ENCODE peak calls at places on chromosomes 16 and 17, in four cellular contexts. H is CD4-positive, CD25-positive, alpha-beta regulatory T cell; K is IMR-90; E is kidney. F is an unnamed sample.

GRCh38 chr17:80703109-80703508 is 158.5 kb downstream of the RPTOR start:
- DNase-seq in E (no peak), K (no peak), H (peak; percentile 46), F (no peak)

GRCh38 chr16:69108905-69109252 is 3.4 kb downstream of the HAS3 start:
- DNase-seq in K (no peak), E (no peak), H (no peak), F (no peak)

GRCh38 chr16:51144203-51144602 is 6.9 kb downstream of the SALL1 start:
- DNase-seq in E (no peak), H (no peak), K (no peak), F (no peak)

GRCh38 chr17:41734139-41734948 is at the start of gene HAP1:
- DNase-seq in K (peak; percentile 8), E (peak; percentile 81), H (no peak), F (no peak)

GRCh38 chr16:9337262-9338032 is 246.0 kb downstream of the HAPSTR1 start:
- DNase-seq in E (no peak), K (no peak), H (no peak), F (no peak)

GRCh38 chr17:4090898-4091297 is 51.9 kb downstream of the ZZEF1 start:
- DNase-seq in E (no peak), K (peak; percentile 40), H (no peak), F (no peak)

GRCh38 chr17:6045621-6046357 is 24.4 kb upstream of the WSCD1 start:
- DNase-seq in E (no peak), K (no peak), H (no peak), F (no peak)

GRCh38 chr17:8118769-8119574 is 658 bp upstream of the ALOXE3 start:
- DNase-seq in K (peak; percentile 80), E (peak; percentile 95), H (peak; percentile 88), F (peak; percentile 86)

GRCh38 chr17:301681-302299 is 50.8 kb downstream of the RPH3AL start:
- DNase-seq in K (no peak), H (no peak), E (peak; percentile 79), F (peak; percentile 36)

GRCh38 chr17:39568710-39569109 is 39.0 kb downstream of the NEUROD2 start:
- DNase-seq in K (no peak), H (no peak), E (no peak), F (no peak)

GRCh38 chr17:65627892-65628622 is 66.6 kb upstream of the AXIN2 start:
- DNase-seq in E (no peak), K (peak; percentile 92), H (no peak), F (no peak)

GRCh38 chr17:48055531-48056245 is 7.5 kb downstream of the NFE2L1 start:
- DNase-seq in E (no peak), K (peak; percentile 92), H (no peak), F (no peak)

GRCh38 chr17:33992113-33992512 is 263.0 kb upstream of the CCL2 start:
- DNase-seq in H (no peak), E (no peak), K (no peak), F (no peak)

GRCh38 chr17:4840893-4841242 is 7.7 kb downstream of the MINK1 start:
- DNase-seq in E (peak; percentile 43), H (no peak), K (no peak), F (no peak)

GRCh38 chr17:1147664-1148063 is 32.1 kb downstream of the ABR start:
- DNase-seq in K (peak; percentile 43), E (no peak), H (no peak), F (no peak)

GRCh38 chr16:14321542-14321941 is 250.4 kb downstream of the MRTFB start:
- DNase-seq in E (no peak), K (no peak), H (no peak), F (no peak)

GRCh38 chr16:534856-535445 is 7.4 kb downstream of the CAPN15 start:
- DNase-seq in K (no peak), H (no peak), E (no peak), F (no peak)

GRCh38 chr16:24776486-24777220 is 47.2 kb downstream of the TNRC6A start:
- DNase-seq in E (no peak), K (peak; percentile 33), H (no peak), F (no peak)

GRCh38 chr17:10772425-10773380 is 31.2 kb downstream of the TMEM238L start:
- DNase-seq in E (no peak), H (no peak), K (peak; percentile 15), F (no peak)

GRCh38 chr17:40312131-40312731 is 3.3 kb downstream of the RARA start:
- DNase-seq in K (no peak), E (peak; percentile 83), H (no peak), F (no peak)

GRCh38 chr16:71917900-71918299 is 22.6 kb downstream of the IST1 start:
- DNase-seq in E (no peak), K (peak; percentile 82), H (no peak), F (no peak)

GRCh38 chr16:58019866-58020538 is 5.6 kb upstream of the MMP15 start:
- DNase-seq in K (no peak), E (peak; percentile 26), H (no peak), F (no peak)

GRCh38 chr16:51487880-51488279 is 336.8 kb upstream of the SALL1 start:
- DNase-seq in H (no peak), K (no peak), E (no peak), F (no peak)

GRCh38 chr17:47968836-47969235 is 2.1 kb upstream of the CDK5RAP3 start:
- DNase-seq in K (peak; percentile 45), E (no peak), H (no peak), F (no peak)

GRCh38 chr17:68567035-68567434 is 34.1 kb downstream of the FAM20A start:
- DNase-seq in H (no peak), K (no peak), E (no peak), F (no peak)

GRCh38 chr17:49021095-49021767 is 24.0 kb downstream of the IGF2BP1 start:
- DNase-seq in E (no peak), H (no peak), K (peak; percentile 29), F (no peak)

GRCh38 chr16:57516176-57516725 is 20.1 kb downstream of the CCDC102A start:
- DNase-seq in H (no peak), E (no peak), K (no peak), F (no peak)

GRCh38 chr16:80803341-80804060 is 897 bp downstream of the CDYL2 start:
- DNase-seq in H (peak; percentile 29), E (peak; percentile 81), K (no peak), F (no peak)

GRCh38 chr17:6666077-6666521 is 14.5 kb downstream of the C17orf100 start:
- DNase-seq in H (no peak), E (peak; percentile 86), K (peak; percentile 79), F (peak; percentile 60)

GRCh38 chr17:6546069-6546718 is 10.2 kb downstream of the PITPNM3 start:
- DNase-seq in H (no peak), K (peak; percentile 67), E (no peak), F (no peak)

GRCh38 chr17:5661486-5662125 is 77.3 kb upstream of the NLRP1 start:
- DNase-seq in H (no peak), K (no peak), E (no peak), F (no peak)

DNA sequence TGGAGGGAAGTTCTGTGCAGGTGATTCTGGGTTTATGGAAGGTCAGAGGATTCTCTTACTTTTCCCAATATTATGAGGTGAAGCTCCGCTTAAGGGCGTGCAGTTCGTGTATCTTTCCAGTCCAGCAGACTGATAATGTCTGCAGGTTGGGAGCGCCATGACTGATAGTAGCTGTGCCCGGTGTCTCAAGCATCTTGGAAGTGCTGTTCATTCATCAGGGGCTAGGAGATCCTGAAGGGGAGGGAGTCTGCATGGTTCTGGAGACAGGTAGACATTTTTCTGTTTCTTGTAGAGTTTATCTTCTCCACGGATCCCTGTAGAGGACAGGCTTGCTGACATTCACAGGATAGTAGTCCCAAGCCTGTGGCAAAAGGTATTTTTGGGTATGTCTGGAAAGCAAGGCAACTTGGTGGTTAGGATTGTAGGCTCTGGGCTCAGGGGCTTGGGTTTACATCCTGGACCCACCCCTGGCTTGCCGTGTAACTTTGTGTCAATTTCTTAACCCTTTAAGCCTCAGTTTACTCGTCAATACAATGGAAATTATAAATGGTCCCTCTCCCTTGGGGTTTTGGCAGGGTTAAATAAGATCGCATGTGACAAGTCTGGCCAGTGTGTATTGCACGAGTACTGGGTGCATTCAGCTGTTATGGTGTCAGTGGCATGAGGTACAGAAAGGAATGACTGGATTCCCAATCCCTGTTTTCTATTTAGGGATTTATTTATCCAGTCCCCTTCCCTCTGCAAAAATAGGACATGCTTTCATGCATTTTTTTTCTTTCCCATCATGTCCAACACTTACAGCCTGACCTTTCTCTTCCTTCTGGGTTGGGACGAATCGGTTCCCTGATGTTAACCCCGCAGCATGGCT is 8.2 kb downstream of the HLF start:
- DNase-seq in H (no peak), E (no peak), K (no peak), F (no peak)
- H3K4me3 ChIP-seq in H (no peak overlapping the region), E (peak overlapping the region; percentile 7), K (no peak overlapping the region), F (no peak overlapping the region)

GRCh38 chr17:75323043-75323591 is 33.9 kb upstream of the SLC25A19 start:
- DNase-seq in E (peak; percentile 85), H (peak; percentile 85), K (peak; percentile 86), F (peak; percentile 89)
- H3K27ac ChIP-seq in E (no peak overlapping the region), H (peak overlapping the region; percentile 48), K (no peak overlapping the region), F (no peak overlapping the region)

GRCh38 chr17:44353656-44354331 is 8.7 kb downstream of the GRN start:
- DNase-seq in H (no peak), K (no peak), E (no peak), F (no peak)
- H3K4me3 ChIP-seq in H (no peak overlapping the region), K (no peak overlapping the region), E (no peak overlapping the region), F (no peak overlapping the region)

DNA sequence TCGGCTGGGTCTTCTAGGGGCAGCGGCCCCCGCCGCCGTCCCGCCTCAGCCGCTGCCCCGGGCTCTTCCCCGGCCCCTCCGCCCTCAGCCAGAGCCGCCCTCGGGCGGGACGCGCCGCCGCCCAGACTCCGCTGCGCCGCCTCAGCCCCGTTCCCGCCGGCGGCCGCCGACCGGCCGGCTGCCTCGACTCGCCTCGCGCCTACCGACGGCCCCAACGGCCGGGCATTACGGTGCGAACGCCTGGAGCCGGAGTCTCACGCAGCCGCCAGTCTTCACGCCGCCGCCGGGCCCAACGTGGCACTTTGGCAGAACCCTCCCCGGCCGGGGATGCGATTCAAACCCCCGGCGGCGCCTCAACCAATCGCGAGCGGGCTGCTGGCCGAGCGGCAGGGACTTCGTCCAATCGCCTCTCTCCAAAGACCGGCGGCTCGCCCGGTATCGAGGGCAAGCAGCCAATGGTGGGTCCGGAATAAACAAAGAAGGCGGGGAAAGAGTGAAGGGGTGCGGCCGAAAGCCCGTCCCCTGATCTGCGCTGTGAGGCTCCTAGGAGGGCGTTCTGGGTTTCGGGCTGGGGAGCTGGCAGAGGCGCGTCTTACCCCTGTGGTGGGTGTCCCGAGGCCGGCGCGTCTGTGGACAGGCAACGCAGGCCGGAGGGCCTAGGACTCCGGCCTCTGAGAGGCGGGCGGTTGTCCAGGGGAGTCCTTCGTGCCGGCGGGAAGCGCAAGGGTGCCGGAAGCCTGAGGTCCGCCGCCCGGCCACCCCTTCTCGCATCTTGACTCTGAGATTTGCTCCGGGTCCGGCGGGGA is at the start of gene CDR2:
- DNase-seq in K (peak; percentile 94), E (peak; percentile 99), H (peak; percentile 99), F (peak; percentile 96)
- H3K27ac ChIP-seq in K (peak within 1 kb of the TSS; percentile 91), E (peak within 1 kb of the TSS; percentile 81), H (peak within 1 kb of the TSS; percentile 73), F (peak within 1 kb of the TSS; percentile 88)

GRCh38 chr16:3413730-3414379 is 12.8 kb downstream of the ZNF174 start:
- DNase-seq in K (no peak), E (no peak), H (no peak), F (no peak)
- H3K4me3 ChIP-seq in K (no peak overlapping the region), E (no peak overlapping the region), H (no peak overlapping the region), F (no peak overlapping the region)

F was measured in tibial nerve.